ENCODE peak calls at places on chromosomes 16 and 17, in seven cellular contexts. One of them, this sample, is unnamed.

GRCh38 chr17:79622201-79622601 is 11.3 kb upstream of the RBFOX3 start:
- DNase-seq in left ventricle myocardium inferior: peak
- DNase-seq in vagina: peak
- DNase-seq in heart left ventricle: no peak
- DNase-seq in AG04450: no peak
- DNase-seq in cardiac muscle cell: no peak
- DNase-seq in fibroblast of mammary gland: no peak
- DNase-seq in this sample: no peak

GRCh38 chr17:64741038-64741641 is 79.0 kb upstream of the SMURF2 start:
- DNase-seq in fibroblast of mammary gland: peak
- DNase-seq in left ventricle myocardium inferior: no peak
- DNase-seq in vagina: no peak
- DNase-seq in AG04450: peak
- DNase-seq in cardiac muscle cell: peak
- DNase-seq in heart left ventricle: peak
- DNase-seq in this sample: peak

GRCh38 chr16:2512920-2513404 is 790 bp upstream of the ATP6V0C start:
- DNase-seq in AG04450: no peak
- DNase-seq in fibroblast of mammary gland: no peak
- DNase-seq in cardiac muscle cell: no peak
- DNase-seq in left ventricle myocardium inferior: no peak
- DNase-seq in heart left ventricle: no peak
- DNase-seq in vagina: no peak
- DNase-seq in this sample: no peak

GRCh38 chr16:1930338-1930720 is 12.1 kb upstream of the HS3ST6 start:
- DNase-seq in fibroblast of mammary gland: no peak
- DNase-seq in left ventricle myocardium inferior: no peak
- DNase-seq in vagina: no peak
- DNase-seq in AG04450: no peak
- DNase-seq in cardiac muscle cell: no peak
- DNase-seq in heart left ventricle: no peak
- DNase-seq in this sample: no peak

GRCh38 chr16:77974883-77975282 is 47.5 kb upstream of the CLEC3A start:
- DNase-seq in heart left ventricle: no peak
- DNase-seq in cardiac muscle cell: no peak
- DNase-seq in AG04450: no peak
- DNase-seq in vagina: no peak
- DNase-seq in fibroblast of mammary gland: no peak
- DNase-seq in left ventricle myocardium inferior: no peak
- DNase-seq in this sample: no peak

GRCh38 chr16:81838794-81839193 is 59.7 kb downstream of the PLCG2 start:
- DNase-seq in cardiac muscle cell: peak
- DNase-seq in heart left ventricle: no peak
- DNase-seq in left ventricle myocardium inferior: no peak
- DNase-seq in AG04450: no peak
- DNase-seq in vagina: no peak
- DNase-seq in fibroblast of mammary gland: peak
- DNase-seq in this sample: peak

GRCh38 chr16:30780549-30780948 is 6.5 kb downstream of the ZNF629 start:
- DNase-seq in heart left ventricle: no peak
- DNase-seq in vagina: no peak
- DNase-seq in AG04450: no peak
- DNase-seq in left ventricle myocardium inferior: no peak
- DNase-seq in fibroblast of mammary gland: no peak
- DNase-seq in cardiac muscle cell: no peak
- DNase-seq in this sample: no peak

GRCh38 chr16:58738672-58739296 is 4.7 kb upstream of the GOT2 start:
- DNase-seq in fibroblast of mammary gland: no peak
- DNase-seq in cardiac muscle cell: no peak
- DNase-seq in vagina: no peak
- DNase-seq in heart left ventricle: no peak
- DNase-seq in AG04450: no peak
- DNase-seq in left ventricle myocardium inferior: no peak
- DNase-seq in this sample: no peak

GRCh38 chr16:53769787-53770186 is 65.8 kb downstream of the FTO start:
- DNase-seq in cardiac muscle cell: no peak
- DNase-seq in vagina: no peak
- DNase-seq in left ventricle myocardium inferior: no peak
- DNase-seq in AG04450: no peak
- DNase-seq in fibroblast of mammary gland: no peak
- DNase-seq in heart left ventricle: no peak
- DNase-seq in this sample: no peak

GRCh38 chr17:43918026-43918389 is 10.7 kb upstream of the MPP2 start:
- DNase-seq in left ventricle myocardium inferior: no peak
- DNase-seq in heart left ventricle: no peak
- DNase-seq in vagina: no peak
- DNase-seq in fibroblast of mammary gland: no peak
- DNase-seq in cardiac muscle cell: no peak
- DNase-seq in AG04450: no peak
- DNase-seq in this sample: no peak
- TF ChIP-seq CTCF in left ventricle myocardium inferior: no peak
- TF ChIP-seq CTCF in heart left ventricle: no peak
- TF ChIP-seq CTCF in vagina: no peak
- TF ChIP-seq CTCF in fibroblast of mammary gland: no peak
- TF ChIP-seq CTCF in cardiac muscle cell: no peak
- TF ChIP-seq CTCF in AG04450: no peak
- TF ChIP-seq CTCF in this sample: no peak

DNA sequence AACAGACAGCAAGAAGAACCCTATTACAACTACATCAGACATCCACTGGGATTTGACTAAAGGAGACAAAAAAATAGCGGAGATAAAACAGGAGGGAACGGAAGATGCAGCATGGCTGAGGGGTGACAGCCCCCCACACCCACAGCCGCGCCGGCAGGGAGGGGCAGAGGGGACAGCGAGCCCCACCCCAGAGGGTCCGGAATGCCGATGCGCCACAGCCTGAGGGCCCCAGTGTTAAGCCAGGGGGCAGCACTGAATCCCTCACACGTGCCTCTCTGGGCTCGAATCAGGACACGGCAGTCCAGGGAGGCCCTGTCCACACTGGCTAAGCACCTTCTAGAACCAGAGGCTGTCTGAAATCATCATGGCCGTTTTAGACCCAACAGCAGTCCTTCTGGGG is 18.8 kb downstream of the MAP1LC3B start:
- DNase-seq in left ventricle myocardium inferior: peak
- DNase-seq in vagina: no peak
- DNase-seq in AG04450: no peak
- DNase-seq in fibroblast of mammary gland: no peak
- DNase-seq in heart left ventricle: no peak
- DNase-seq in cardiac muscle cell: no peak
- DNase-seq in this sample: no peak
- TF ChIP-seq CTCF in left ventricle myocardium inferior: no peak
- TF ChIP-seq CTCF in vagina: no peak
- TF ChIP-seq CTCF in AG04450: peak
- TF ChIP-seq CTCF in fibroblast of mammary gland: no peak
- TF ChIP-seq CTCF in heart left ventricle: no peak
- TF ChIP-seq CTCF in cardiac muscle cell: no peak
- TF ChIP-seq CTCF in this sample: peak

GRCh38 chr17:76736349-76737081 is 616 bp downstream of the SRSF2 start:
- DNase-seq in vagina: no peak
- DNase-seq in cardiac muscle cell: peak
- DNase-seq in left ventricle myocardium inferior: peak
- DNase-seq in heart left ventricle: peak
- DNase-seq in AG04450: no peak
- DNase-seq in fibroblast of mammary gland: peak
- DNase-seq in this sample: peak
- TF ChIP-seq CTCF in vagina: no peak
- TF ChIP-seq CTCF in cardiac muscle cell: peak
- TF ChIP-seq CTCF in left ventricle myocardium inferior: peak
- TF ChIP-seq CTCF in heart left ventricle: peak
- TF ChIP-seq CTCF in AG04450: peak
- TF ChIP-seq CTCF in fibroblast of mammary gland: no peak
- TF ChIP-seq CTCF in this sample: peak

GRCh38 chr17:149231-149630 is 11.9 kb downstream of the SCGB1C2 start:
- DNase-seq in heart left ventricle: no peak
- DNase-seq in AG04450: no peak
- DNase-seq in fibroblast of mammary gland: no peak
- DNase-seq in vagina: no peak
- DNase-seq in cardiac muscle cell: no peak
- DNase-seq in left ventricle myocardium inferior: no peak
- DNase-seq in this sample: no peak
- TF ChIP-seq CTCF in heart left ventricle: no peak
- TF ChIP-seq CTCF in AG04450: no peak
- TF ChIP-seq CTCF in fibroblast of mammary gland: no peak
- TF ChIP-seq CTCF in vagina: no peak
- TF ChIP-seq CTCF in cardiac muscle cell: no peak
- TF ChIP-seq CTCF in left ventricle myocardium inferior: no peak
- TF ChIP-seq CTCF in this sample: no peak

DNA sequence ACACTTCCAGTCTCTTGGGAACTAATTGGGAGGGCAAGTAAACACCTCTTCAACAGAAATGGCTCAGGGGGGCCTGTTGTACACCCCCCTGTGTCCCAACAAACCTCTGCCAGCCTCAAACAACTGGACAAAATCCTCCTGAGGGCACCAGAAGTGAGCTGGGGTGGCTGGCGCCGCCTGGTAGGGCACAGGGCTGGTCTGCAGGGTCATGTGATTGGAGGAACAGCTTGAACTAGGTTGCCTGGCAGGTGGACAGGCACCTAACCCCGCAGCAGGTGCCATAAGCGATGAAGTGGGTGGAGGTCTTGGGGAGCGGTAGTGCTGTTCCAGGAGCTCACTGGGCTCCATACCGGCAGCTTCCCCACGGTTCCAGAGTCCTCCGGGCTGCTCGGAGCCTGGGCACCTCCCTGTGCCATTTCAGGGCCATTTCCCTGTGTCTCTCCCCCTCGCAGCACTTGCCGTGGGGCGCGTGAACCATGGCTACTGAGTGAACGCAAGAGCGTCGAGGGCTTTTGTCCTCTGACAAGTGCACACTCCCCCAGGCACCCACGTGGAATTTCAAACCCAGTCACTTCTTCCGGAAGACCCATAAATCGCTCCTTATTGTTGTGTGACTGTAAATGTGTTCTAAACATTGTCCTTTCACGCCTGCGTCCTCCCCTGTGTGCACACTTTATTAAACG is 101.5 kb downstream of the SEC14L1 start:
- DNase-seq in vagina: no peak
- DNase-seq in cardiac muscle cell: no peak
- DNase-seq in fibroblast of mammary gland: no peak
- DNase-seq in AG04450: no peak
- DNase-seq in left ventricle myocardium inferior: no peak
- DNase-seq in heart left ventricle: no peak
- DNase-seq in this sample: no peak
- TF ChIP-seq CTCF in vagina: no peak
- TF ChIP-seq CTCF in cardiac muscle cell: no peak
- TF ChIP-seq CTCF in fibroblast of mammary gland: no peak
- TF ChIP-seq CTCF in AG04450: no peak
- TF ChIP-seq CTCF in left ventricle myocardium inferior: no peak
- TF ChIP-seq CTCF in heart left ventricle: no peak
- TF ChIP-seq CTCF in this sample: no peak

GRCh38 chr17:29005936-29006438 is at the start of gene SEZ6:
- DNase-seq in cardiac muscle cell: peak
- DNase-seq in fibroblast of mammary gland: peak
- DNase-seq in left ventricle myocardium inferior: peak
- DNase-seq in AG04450: peak
- DNase-seq in vagina: no peak
- DNase-seq in heart left ventricle: peak
- DNase-seq in this sample: no peak
- TF ChIP-seq CTCF in cardiac muscle cell: no peak
- TF ChIP-seq CTCF in fibroblast of mammary gland: no peak
- TF ChIP-seq CTCF in left ventricle myocardium inferior: peak
- TF ChIP-seq CTCF in AG04450: no peak
- TF ChIP-seq CTCF in vagina: no peak
- TF ChIP-seq CTCF in heart left ventricle: no peak
- TF ChIP-seq CTCF in this sample: no peak

This sample was measured in HFFc6.